ENCODE peak calls at places on chromosomes 4 and X, in five cellular contexts. M, W, C, F and J are unnamed samples.

GRCh38 chr4:168755643-168756482 is 254.2 kb downstream of the CBR4 start:
- DNase-seq in W (no peak), M (no peak), F (no peak), C (no peak), J (no peak)

GRCh38 chr4:121784975-121785374 is 16.1 kb upstream of the EXOSC9 start:
- DNase-seq in M (no peak), F (no peak), C (no peak), W (peak), J (no peak)

GRCh38 chr4:110033994-110034393 is 121.3 kb downstream of the EGF start:
- DNase-seq in M (no peak), C (no peak), F (no peak), W (no peak), J (peak)

GRCh38 chr4:40418430-40419230 is 83.5 kb downstream of the CHRNA9 start:
- DNase-seq in M (no peak), F (no peak), W (no peak), C (no peak), J (no peak)

GRCh38 chrX:148310402-148311200 is 189.8 kb upstream of the AFF2 start:
- DNase-seq in F (no peak), W (no peak), C (no peak), M (no peak), J (peak)

GRCh38 chrX:17397074-17397473 is 22.1 kb downstream of the NHS start:
- DNase-seq in F (no peak), C (no peak), M (no peak), W (no peak), J (no peak)

GRCh38 chr4:10092481-10093272 is 23.9 kb downstream of the WDR1 start:
- DNase-seq in F (no peak), C (no peak), W (no peak), M (no peak), J (no peak)

GRCh38 chr4:166301266-166301665 is 428.2 kb downstream of the TLL1 start:
- DNase-seq in F (no peak), M (no peak), W (no peak), C (no peak), J (no peak)

GRCh38 chr4:54226399-54227260 is 2.5 kb upstream of the PDGFRA start:
- DNase-seq in C (no peak), W (no peak), M (peak), F (peak), J (peak)

GRCh38 chr4:38040619-38041018 is 80.4 kb downstream of the PTTG2 start:
- DNase-seq in C (no peak), M (no peak), F (no peak), W (no peak), J (no peak)

GRCh38 chr4:77586953-77587383 is 18.7 kb upstream of the CXCL13 start:
- DNase-seq in W (no peak), M (no peak), F (no peak), C (no peak), J (peak)

GRCh38 chr4:76579596-76580375 is 144.8 kb downstream of the SHROOM3 start:
- DNase-seq in W (no peak), M (no peak), C (no peak), F (no peak), J (no peak)

GRCh38 chr4:164509951-164510350 is 244.0 kb upstream of the SMIM31 start:
- DNase-seq in C (no peak), F (no peak), W (no peak), M (no peak), J (no peak)

GRCh38 chrX:12315526-12315925 is 177.3 kb downstream of the FRMPD4 start:
- DNase-seq in F (no peak), W (no peak), C (no peak), M (no peak), J (no peak)

GRCh38 chrX:107849747-107850478 is 24.2 kb downstream of the MID2 start:
- DNase-seq in F (peak), M (no peak), C (no peak), W (no peak), J (peak)
- TF ChIP-seq CTCF in F (no peak), M (no peak), C (no peak), W (no peak), J (no peak)

GRCh38 chr4:98784947-98785693 is 126.7 kb upstream of the TSPAN5 start:
- DNase-seq in C (no peak), W (no peak), F (no peak), M (no peak), J (no peak)

GRCh38 chr4:98781641-98782348 is 123.4 kb upstream of the TSPAN5 start:
- DNase-seq in W (no peak), M (no peak), F (no peak), C (no peak), J (no peak)

GRCh38 chr4:98780926-98781325 is 122.5 kb upstream of the TSPAN5 start:
- DNase-seq in W (no peak), M (no peak), F (no peak), C (no peak), J (no peak)

GRCh38 chr4:98786866-98787265 is 128.5 kb upstream of the TSPAN5 start:
- DNase-seq in F (no peak), W (no peak), C (no peak), M (no peak), J (no peak)
- TF ChIP-seq CTCF in F (no peak), W (peak), C (peak), M (no peak), J (no peak)

GRCh38 chr4:73343432-73343831 is 60.7 kb upstream of the ALB start:
- DNase-seq in M (no peak), C (no peak), W (no peak), F (no peak), J (no peak)

GRCh38 chr4:73344106-73344505 is 60.0 kb upstream of the ALB start:
- DNase-seq in F (no peak), W (no peak), C (no peak), M (no peak), J (no peak)

GRCh38 chr4:73335717-73336116 is 68.4 kb upstream of the ALB start:
- DNase-seq in W (no peak), C (no peak), F (no peak), M (no peak), J (no peak)

GRCh38 chr4:73345399-73345975 is 58.6 kb upstream of the ALB start:
- DNase-seq in C (no peak), F (no peak), W (no peak), M (no peak), J (no peak)

GRCh38 chr4:73341454-73341853 is 62.6 kb upstream of the ALB start:
- DNase-seq in W (no peak), F (peak), C (peak), M (no peak), J (peak)
- TF ChIP-seq CTCF in W (peak), F (peak), C (peak), M (peak), J (peak)

GRCh38 chr4:22434895-22435294 is 81.0 kb downstream of the ADGRA3 start:
- DNase-seq in C (no peak), F (peak), M (no peak), W (no peak), J (peak)
- TF ChIP-seq CTCF in C (no peak), F (no peak), M (no peak), W (peak), J (no peak)

GRCh38 chr4:139857021-139857420 is 191.4 kb downstream of the MGST2 start:
- DNase-seq in M (no peak), W (no peak), F (no peak), C (no peak), J (no peak)
- TF ChIP-seq CTCF in M (no peak), W (no peak), F (no peak), C (no peak), J (no peak)